ENCODE peak calls at places on chromosome 3, in ten cellular contexts. X is CD4-positive, alpha-beta T cell; V is nucleus accumbens; Z is SHP77; B is NCI-H774; D is heart right ventricle; F is stimulated activated CD8-positive, alpha-beta memory T cell treated with anti-CD3 and anti-CD28 coated beads, Interleukin-4, amount 100 ng/mL, for 4 hours; Y is NCI-H82; O is left cardiac atrium; W is adrenal gland. M is an unnamed sample.

GRCh38 chr3:14234197-14235002 is 55.8 kb downstream of the LSM3 start:
- DNase-seq in Z (no peak), D (peak), X (no peak), F (no peak), Y (no peak), W (no peak), O (peak), V (no peak), B (no peak), M (no peak)

GRCh38 chr3:118970819-118971218 is 63.8 kb downstream of the IGSF11 start:
- DNase-seq in W (no peak), V (no peak), B (no peak), O (peak), Z (no peak), D (peak), X (no peak), Y (no peak), F (no peak), M (no peak)

GRCh38 chr3:189563841-189564563 is 67.2 kb upstream of the TP63 start:
- DNase-seq in V (no peak), O (no peak), X (no peak), Z (no peak), D (no peak), F (no peak), B (no peak), W (no peak), Y (no peak), M (peak)

GRCh38 chr3:43769097-43769470 is 78.3 kb downstream of the ABHD5 start:
- DNase-seq in F (no peak), D (no peak), V (no peak), W (no peak), O (no peak), X (no peak), Z (no peak), Y (no peak), B (no peak), M (no peak)

GRCh38 chr3:67686067-67686466 is 31.7 kb upstream of the SUCLG2 start:
- DNase-seq in B (no peak), Z (no peak), V (no peak), Y (peak), D (no peak), X (no peak), F (no peak), W (no peak), O (no peak), M (no peak)

GRCh38 chr3:64533565-64534317 is 154.1 kb downstream of the ADAMTS9 start:
- DNase-seq in Z (peak), V (peak), W (peak), O (peak), Y (peak), B (peak), X (no peak), F (no peak), D (peak), M (peak)

GRCh38 chr3:42014443-42014945 is 52.6 kb upstream of the ULK4 start:
- DNase-seq in W (no peak), X (no peak), D (no peak), Y (peak), F (no peak), B (no peak), O (no peak), V (no peak), Z (no peak), M (no peak)

GRCh38 chr3:129892857-129893615 is 475 bp downstream of the TMCC1 start:
- DNase-seq in Y (peak), Z (peak), X (peak), F (peak), V (peak), B (peak), O (peak), D (peak), W (no peak), M (no peak)

GRCh38 chr3:17967111-17967510 is 224.7 kb upstream of the TBC1D5 start:
- DNase-seq in O (no peak), B (no peak), V (peak), F (no peak), X (no peak), D (no peak), Z (no peak), Y (no peak), W (no peak), M (no peak)